ENCODE peak calls at places on chromosomes 4 and X, in five cellular contexts. One of them, this sample, is unnamed.

GRCh38 chr4:53532521-53532920 is 58.8 kb downstream of the LNX1 start:
- DNase-seq in myocyte: peak; percentile 41
- DNase-seq in mesenchymal stem cell: peak; percentile 36
- DNase-seq in stimulated activated CD4-positive, alpha-beta T cell treated with anti-CD3 and anti-CD28 coated beads, Interleukin-12 subunit alpha, Interleukin-12 subunit beta, amount 100 ng/mL, for 4 hours: no peak
- DNase-seq in NCI-H1436: no peak
- DNase-seq in this sample: no peak

GRCh38 chrX:10548681-10549080 is 71.7 kb downstream of the MID1 start:
- DNase-seq in myocyte: no peak
- DNase-seq in mesenchymal stem cell: no peak
- DNase-seq in stimulated activated CD4-positive, alpha-beta T cell treated with anti-CD3 and anti-CD28 coated beads, Interleukin-12 subunit alpha, Interleukin-12 subunit beta, amount 100 ng/mL, for 4 hours: no peak
- DNase-seq in NCI-H1436: no peak
- DNase-seq in this sample: no peak

GRCh38 chr4:17066972-17067371 is 168.5 kb upstream of the LDB2 start:
- DNase-seq in myocyte: peak; percentile 15
- DNase-seq in mesenchymal stem cell: peak; percentile 77
- DNase-seq in stimulated activated CD4-positive, alpha-beta T cell treated with anti-CD3 and anti-CD28 coated beads, Interleukin-12 subunit alpha, Interleukin-12 subunit beta, amount 100 ng/mL, for 4 hours: no peak
- DNase-seq in NCI-H1436: no peak
- DNase-seq in this sample: no peak

GRCh38 chrX:22296871-22297270 is 24.2 kb downstream of the CBLL2 start:
- DNase-seq in myocyte: no peak
- DNase-seq in mesenchymal stem cell: no peak
- DNase-seq in stimulated activated CD4-positive, alpha-beta T cell treated with anti-CD3 and anti-CD28 coated beads, Interleukin-12 subunit alpha, Interleukin-12 subunit beta, amount 100 ng/mL, for 4 hours: no peak
- DNase-seq in NCI-H1436: no peak
- DNase-seq in this sample: no peak

GRCh38 chr4:1179089-1179441 is 6.7 kb upstream of the SPON2 start:
- DNase-seq in myocyte: no peak
- DNase-seq in mesenchymal stem cell: no peak
- DNase-seq in stimulated activated CD4-positive, alpha-beta T cell treated with anti-CD3 and anti-CD28 coated beads, Interleukin-12 subunit alpha, Interleukin-12 subunit beta, amount 100 ng/mL, for 4 hours: no peak
- DNase-seq in NCI-H1436: no peak
- DNase-seq in this sample: peak; percentile 46

GRCh38 chr4:56958111-56958517 is 19.3 kb downstream of the NOA1 start:
- DNase-seq in myocyte: peak; percentile 83
- DNase-seq in mesenchymal stem cell: peak; percentile 93
- DNase-seq in stimulated activated CD4-positive, alpha-beta T cell treated with anti-CD3 and anti-CD28 coated beads, Interleukin-12 subunit alpha, Interleukin-12 subunit beta, amount 100 ng/mL, for 4 hours: no peak
- DNase-seq in NCI-H1436: peak; percentile 52
- DNase-seq in this sample: peak; percentile 77

GRCh38 chrX:97685753-97686152 is 802.0 kb downstream of the RPA4 start:
- DNase-seq in myocyte: peak; percentile 33
- DNase-seq in mesenchymal stem cell: peak; percentile 29
- DNase-seq in stimulated activated CD4-positive, alpha-beta T cell treated with anti-CD3 and anti-CD28 coated beads, Interleukin-12 subunit alpha, Interleukin-12 subunit beta, amount 100 ng/mL, for 4 hours: no peak
- DNase-seq in NCI-H1436: peak; percentile 51
- DNase-seq in this sample: no peak

GRCh38 chrX:38811515-38812239 is 10.4 kb downstream of the MID1IP1 start:
- DNase-seq in myocyte: no peak
- DNase-seq in mesenchymal stem cell: peak; percentile 11
- DNase-seq in stimulated activated CD4-positive, alpha-beta T cell treated with anti-CD3 and anti-CD28 coated beads, Interleukin-12 subunit alpha, Interleukin-12 subunit beta, amount 100 ng/mL, for 4 hours: no peak
- DNase-seq in NCI-H1436: no peak
- DNase-seq in this sample: no peak

GRCh38 chrX:68916891-68917290 is 88.1 kb downstream of the EFNB1 start:
- DNase-seq in myocyte: no peak
- DNase-seq in mesenchymal stem cell: no peak
- DNase-seq in stimulated activated CD4-positive, alpha-beta T cell treated with anti-CD3 and anti-CD28 coated beads, Interleukin-12 subunit alpha, Interleukin-12 subunit beta, amount 100 ng/mL, for 4 hours: no peak
- DNase-seq in NCI-H1436: no peak
- DNase-seq in this sample: no peak

GRCh38 chr4:120718979-120719566 is 203.5 kb downstream of the PRDM5 start:
- DNase-seq in myocyte: peak; percentile 64
- DNase-seq in mesenchymal stem cell: peak; percentile 51
- DNase-seq in stimulated activated CD4-positive, alpha-beta T cell treated with anti-CD3 and anti-CD28 coated beads, Interleukin-12 subunit alpha, Interleukin-12 subunit beta, amount 100 ng/mL, for 4 hours: no peak
- DNase-seq in NCI-H1436: peak; percentile 20
- DNase-seq in this sample: no peak

GRCh38 chr4:162586266-162586665 is 422.5 kb upstream of the FSTL5 start:
- DNase-seq in myocyte: no peak
- DNase-seq in mesenchymal stem cell: no peak
- DNase-seq in stimulated activated CD4-positive, alpha-beta T cell treated with anti-CD3 and anti-CD28 coated beads, Interleukin-12 subunit alpha, Interleukin-12 subunit beta, amount 100 ng/mL, for 4 hours: no peak
- DNase-seq in NCI-H1436: no peak
- DNase-seq in this sample: no peak

GRCh38 chrX:46587158-46587557 is 13.6 kb downstream of the CHST7 start:
- DNase-seq in myocyte: no peak
- DNase-seq in mesenchymal stem cell: peak; percentile 42
- DNase-seq in stimulated activated CD4-positive, alpha-beta T cell treated with anti-CD3 and anti-CD28 coated beads, Interleukin-12 subunit alpha, Interleukin-12 subunit beta, amount 100 ng/mL, for 4 hours: no peak
- DNase-seq in NCI-H1436: no peak
- DNase-seq in this sample: no peak

GRCh38 chr4:74772106-74772505 is 22.2 kb downstream of the BTC start:
- DNase-seq in myocyte: peak; percentile 18
- DNase-seq in mesenchymal stem cell: no peak
- DNase-seq in stimulated activated CD4-positive, alpha-beta T cell treated with anti-CD3 and anti-CD28 coated beads, Interleukin-12 subunit alpha, Interleukin-12 subunit beta, amount 100 ng/mL, for 4 hours: no peak
- DNase-seq in NCI-H1436: no peak
- DNase-seq in this sample: no peak

GRCh38 chrX:77788050-77788449 is 2.0 kb upstream of the ATRX start:
- DNase-seq in myocyte: no peak
- DNase-seq in mesenchymal stem cell: peak; percentile 15
- DNase-seq in stimulated activated CD4-positive, alpha-beta T cell treated with anti-CD3 and anti-CD28 coated beads, Interleukin-12 subunit alpha, Interleukin-12 subunit beta, amount 100 ng/mL, for 4 hours: no peak
- DNase-seq in NCI-H1436: no peak
- DNase-seq in this sample: no peak

GRCh38 chrX:45748443-45748842 is 547.8 kb upstream of the DIPK2B start:
- DNase-seq in myocyte: no peak
- DNase-seq in mesenchymal stem cell: no peak
- DNase-seq in stimulated activated CD4-positive, alpha-beta T cell treated with anti-CD3 and anti-CD28 coated beads, Interleukin-12 subunit alpha, Interleukin-12 subunit beta, amount 100 ng/mL, for 4 hours: no peak
- DNase-seq in NCI-H1436: no peak
- DNase-seq in this sample: no peak

GRCh38 chr4:21769404-21770147 is 179.0 kb downstream of the KCNIP4 start:
- DNase-seq in myocyte: no peak
- DNase-seq in mesenchymal stem cell: peak; percentile 64
- DNase-seq in stimulated activated CD4-positive, alpha-beta T cell treated with anti-CD3 and anti-CD28 coated beads, Interleukin-12 subunit alpha, Interleukin-12 subunit beta, amount 100 ng/mL, for 4 hours: no peak
- DNase-seq in NCI-H1436: no peak
- DNase-seq in this sample: no peak

GRCh38 chr4:122857160-122857559 is 30.5 kb downstream of the FGF2 start:
- DNase-seq in myocyte: no peak
- DNase-seq in mesenchymal stem cell: no peak
- DNase-seq in stimulated activated CD4-positive, alpha-beta T cell treated with anti-CD3 and anti-CD28 coated beads, Interleukin-12 subunit alpha, Interleukin-12 subunit beta, amount 100 ng/mL, for 4 hours: no peak
- DNase-seq in NCI-H1436: no peak
- DNase-seq in this sample: no peak

GRCh38 chr4:111174331-111174730 is 551.5 kb upstream of the PITX2 start:
- DNase-seq in myocyte: no peak
- DNase-seq in mesenchymal stem cell: no peak
- DNase-seq in stimulated activated CD4-positive, alpha-beta T cell treated with anti-CD3 and anti-CD28 coated beads, Interleukin-12 subunit alpha, Interleukin-12 subunit beta, amount 100 ng/mL, for 4 hours: no peak
- DNase-seq in NCI-H1436: no peak
- DNase-seq in this sample: no peak

GRCh38 chr4:54066718-54067129 is 2.3 kb upstream of the CHIC2 start:
- DNase-seq in myocyte: no peak
- DNase-seq in mesenchymal stem cell: no peak
- DNase-seq in stimulated activated CD4-positive, alpha-beta T cell treated with anti-CD3 and anti-CD28 coated beads, Interleukin-12 subunit alpha, Interleukin-12 subunit beta, amount 100 ng/mL, for 4 hours: no peak
- DNase-seq in NCI-H1436: no peak
- DNase-seq in this sample: no peak

GRCh38 chr4:82360298-82361177 is 13.3 kb downstream of the HNRNPD start:
- DNase-seq in myocyte: peak; percentile 48
- DNase-seq in mesenchymal stem cell: peak; percentile 70
- DNase-seq in stimulated activated CD4-positive, alpha-beta T cell treated with anti-CD3 and anti-CD28 coated beads, Interleukin-12 subunit alpha, Interleukin-12 subunit beta, amount 100 ng/mL, for 4 hours: no peak
- DNase-seq in NCI-H1436: peak; percentile 17
- DNase-seq in this sample: no peak

GRCh38 chr4:174324725-174325124 is 41.0 kb downstream of the CEP44 start:
- DNase-seq in myocyte: peak; percentile 76
- DNase-seq in mesenchymal stem cell: no peak
- DNase-seq in stimulated activated CD4-positive, alpha-beta T cell treated with anti-CD3 and anti-CD28 coated beads, Interleukin-12 subunit alpha, Interleukin-12 subunit beta, amount 100 ng/mL, for 4 hours: no peak
- DNase-seq in NCI-H1436: no peak
- DNase-seq in this sample: no peak

GRCh38 chrX:155070038-155070437 is 898 bp downstream of the CMC4 start:
- DNase-seq in myocyte: no peak
- DNase-seq in mesenchymal stem cell: no peak
- DNase-seq in stimulated activated CD4-positive, alpha-beta T cell treated with anti-CD3 and anti-CD28 coated beads, Interleukin-12 subunit alpha, Interleukin-12 subunit beta, amount 100 ng/mL, for 4 hours: no peak
- DNase-seq in NCI-H1436: no peak
- DNase-seq in this sample: no peak

GRCh38 chr4:6563935-6564645 is 10.9 kb upstream of the MAN2B2 start:
- DNase-seq in myocyte: no peak
- DNase-seq in mesenchymal stem cell: no peak
- DNase-seq in stimulated activated CD4-positive, alpha-beta T cell treated with anti-CD3 and anti-CD28 coated beads, Interleukin-12 subunit alpha, Interleukin-12 subunit beta, amount 100 ng/mL, for 4 hours: no peak
- DNase-seq in NCI-H1436: no peak
- DNase-seq in this sample: no peak

GRCh38 chrX:75226280-75226679 is 47.6 kb upstream of the UPRT start:
- DNase-seq in myocyte: no peak
- DNase-seq in mesenchymal stem cell: no peak
- DNase-seq in stimulated activated CD4-positive, alpha-beta T cell treated with anti-CD3 and anti-CD28 coated beads, Interleukin-12 subunit alpha, Interleukin-12 subunit beta, amount 100 ng/mL, for 4 hours: no peak
- DNase-seq in NCI-H1436: no peak
- DNase-seq in this sample: no peak

GRCh38 chr4:85707591-85707990 is 232.6 kb downstream of the ARHGAP24 start:
- DNase-seq in myocyte: peak; percentile 48
- DNase-seq in mesenchymal stem cell: no peak
- DNase-seq in stimulated activated CD4-positive, alpha-beta T cell treated with anti-CD3 and anti-CD28 coated beads, Interleukin-12 subunit alpha, Interleukin-12 subunit beta, amount 100 ng/mL, for 4 hours: no peak
- DNase-seq in NCI-H1436: no peak
- DNase-seq in this sample: no peak

GRCh38 chr4:127634181-127634580 is 1.4 kb downstream of the INTU start:
- DNase-seq in myocyte: peak; percentile 49
- DNase-seq in mesenchymal stem cell: peak; percentile 39
- DNase-seq in stimulated activated CD4-positive, alpha-beta T cell treated with anti-CD3 and anti-CD28 coated beads, Interleukin-12 subunit alpha, Interleukin-12 subunit beta, amount 100 ng/mL, for 4 hours: no peak
- DNase-seq in NCI-H1436: no peak
- DNase-seq in this sample: no peak

GRCh38 chrX:105051364-105051763 is 169.1 kb downstream of the TEX13A start:
- DNase-seq in myocyte: no peak
- DNase-seq in mesenchymal stem cell: no peak
- DNase-seq in stimulated activated CD4-positive, alpha-beta T cell treated with anti-CD3 and anti-CD28 coated beads, Interleukin-12 subunit alpha, Interleukin-12 subunit beta, amount 100 ng/mL, for 4 hours: no peak
- DNase-seq in NCI-H1436: no peak
- DNase-seq in this sample: peak; percentile 27

GRCh38 chrX:41275661-41276609 is 58.0 kb upstream of the DDX3X start:
- DNase-seq in myocyte: peak; percentile 49
- DNase-seq in mesenchymal stem cell: peak; percentile 63
- DNase-seq in stimulated activated CD4-positive, alpha-beta T cell treated with anti-CD3 and anti-CD28 coated beads, Interleukin-12 subunit alpha, Interleukin-12 subunit beta, amount 100 ng/mL, for 4 hours: peak; percentile 49
- DNase-seq in NCI-H1436: no peak
- DNase-seq in this sample: peak; percentile 75

GRCh38 chr4:8599657-8600056 is 7.1 kb downstream of the CPZ start:
- DNase-seq in myocyte: peak; percentile 92
- DNase-seq in mesenchymal stem cell: peak; percentile 19
- DNase-seq in stimulated activated CD4-positive, alpha-beta T cell treated with anti-CD3 and anti-CD28 coated beads, Interleukin-12 subunit alpha, Interleukin-12 subunit beta, amount 100 ng/mL, for 4 hours: no peak
- DNase-seq in NCI-H1436: no peak
- DNase-seq in this sample: no peak

GRCh38 chr4:162939086-162939485 is 227.6 kb downstream of the NAF1 start:
- DNase-seq in myocyte: no peak
- DNase-seq in mesenchymal stem cell: no peak
- DNase-seq in stimulated activated CD4-positive, alpha-beta T cell treated with anti-CD3 and anti-CD28 coated beads, Interleukin-12 subunit alpha, Interleukin-12 subunit beta, amount 100 ng/mL, for 4 hours: no peak
- DNase-seq in NCI-H1436: no peak
- DNase-seq in this sample: no peak

GRCh38 chrX:126847143-126847542 is 27.6 kb downstream of the PRR32 start:
- DNase-seq in myocyte: no peak
- DNase-seq in mesenchymal stem cell: no peak
- DNase-seq in stimulated activated CD4-positive, alpha-beta T cell treated with anti-CD3 and anti-CD28 coated beads, Interleukin-12 subunit alpha, Interleukin-12 subunit beta, amount 100 ng/mL, for 4 hours: no peak
- DNase-seq in NCI-H1436: no peak
- DNase-seq in this sample: no peak

GRCh38 chr4:138078751-138079150 is 163.4 kb downstream of the SLC7A11 start:
- DNase-seq in myocyte: no peak
- DNase-seq in mesenchymal stem cell: no peak
- DNase-seq in stimulated activated CD4-positive, alpha-beta T cell treated with anti-CD3 and anti-CD28 coated beads, Interleukin-12 subunit alpha, Interleukin-12 subunit beta, amount 100 ng/mL, for 4 hours: no peak
- DNase-seq in NCI-H1436: no peak
- DNase-seq in this sample: no peak

GRCh38 chr4:7557447-7557846 is 122.7 kb upstream of the PSAPL1 start:
- DNase-seq in myocyte: peak; percentile 12
- DNase-seq in mesenchymal stem cell: peak; percentile 82
- DNase-seq in stimulated activated CD4-positive, alpha-beta T cell treated with anti-CD3 and anti-CD28 coated beads, Interleukin-12 subunit alpha, Interleukin-12 subunit beta, amount 100 ng/mL, for 4 hours: no peak
- DNase-seq in NCI-H1436: no peak
- DNase-seq in this sample: no peak

This sample was measured in left lung.